ENCODE peak calls at places on chromosomes 5 and 9, in six cellular contexts. V is activated B cell treated with CpG ODN at 0.5 μM for 24 hours, X is kidney tubule cell, F is endothelial cell, S is kidney epithelial cell, J is aorta. I is an unnamed sample.

GRCh38 chr9:115777610-115778009 is 376.0 kb upstream of the PAPPA start:
- DNase-seq in S (no peak), V (no peak), J (no peak), F (no peak), X (no peak), I (no peak)

GRCh38 chr9:132040808-132041207 is 38.9 kb downstream of the MED27 start:
- DNase-seq in J (no peak), F (no peak), V (no peak), X (no peak), S (no peak), I (no peak)

GRCh38 chr5:80268916-80269315 is 13.1 kb upstream of the SERINC5 start:
- DNase-seq in X (no peak), S (no peak), F (no peak), J (no peak), V (no peak), I (no peak)

GRCh38 chr5:137365126-137365865 is 133.8 kb downstream of the SPOCK1 start:
- DNase-seq in S (no peak), V (no peak), X (peak), F (no peak), J (no peak), I (no peak)

GRCh38 chr9:79053613-79054012 is 518.2 kb upstream of the TLE4 start:
- DNase-seq in F (no peak), S (no peak), V (no peak), J (no peak), X (peak), I (no peak)

GRCh38 chr5:138470322-138471285 is 5.3 kb downstream of the EGR1 start:
- DNase-seq in X (peak), V (no peak), J (no peak), F (no peak), S (no peak), I (no peak)

GRCh38 chr9:106864533-106865143 is 1.7 kb downstream of the ZNF462 start:
- DNase-seq in F (no peak), X (peak), S (no peak), V (no peak), J (no peak), I (no peak)

GRCh38 chr5:107925195-107925594 is 254.5 kb upstream of the EFNA5 start:
- DNase-seq in F (no peak), J (no peak), S (no peak), X (no peak), V (no peak), I (no peak)

GRCh38 chr5:93585753-93586385 is 2.8 kb downstream of the NR2F1 start:
- DNase-seq in J (no peak), S (no peak), X (peak), F (no peak), V (no peak), I (no peak)

GRCh38 chr5:65989115-65989514 is 62.7 kb downstream of the ERBIN start:
- DNase-seq in F (no peak), V (no peak), X (no peak), S (no peak), J (no peak), I (no peak)

I was measured in amniotic stem cell.